ENCODE peak calls at places on chromosomes 4 and X, in six cellular contexts. One of them, this sample, is unnamed.

GRCh38 chrX:150363561-150364346 is 637 bp downstream of the MAMLD1 start:
- DNase-seq in SK-N-SH: peak; percentile 69
- DNase-seq in HCT116: no peak
- DNase-seq in H1: peak; percentile 50
- DNase-seq in K562: no peak
- DNase-seq in HepG2: no peak
- DNase-seq in this sample: no peak

GRCh38 chrX:129559800-129560199 is 19.7 kb downstream of the OCRL start:
- DNase-seq in SK-N-SH: no peak
- DNase-seq in HCT116: no peak
- DNase-seq in H1: no peak
- DNase-seq in K562: no peak
- DNase-seq in HepG2: no peak
- DNase-seq in this sample: no peak

GRCh38 chrX:38717871-38718270 is 83.4 kb upstream of the MID1IP1 start:
- DNase-seq in SK-N-SH: peak; percentile 32
- DNase-seq in HCT116: peak; percentile 16
- DNase-seq in H1: no peak
- DNase-seq in K562: peak; percentile 41
- DNase-seq in HepG2: peak; percentile 16
- DNase-seq in this sample: peak; percentile 41

GRCh38 chr4:23959401-23960148 is 69.7 kb upstream of the PPARGC1A start:
- DNase-seq in SK-N-SH: no peak
- DNase-seq in HCT116: no peak
- DNase-seq in H1: no peak
- DNase-seq in K562: no peak
- DNase-seq in HepG2: no peak
- DNase-seq in this sample: no peak

GRCh38 chr4:71209161-71209560 is 129.7 kb upstream of the SLC4A4 start:
- DNase-seq in SK-N-SH: no peak
- DNase-seq in HCT116: no peak
- DNase-seq in H1: no peak
- DNase-seq in K562: no peak
- DNase-seq in HepG2: no peak
- DNase-seq in this sample: no peak

GRCh38 chr4:18582841-18583240 is 561.3 kb upstream of the LCORL start:
- DNase-seq in SK-N-SH: no peak
- DNase-seq in HCT116: no peak
- DNase-seq in H1: no peak
- DNase-seq in K562: no peak
- DNase-seq in HepG2: no peak
- DNase-seq in this sample: no peak

GRCh38 chrX:80511969-80512760 is 91.9 kb downstream of the TENT5D start:
- DNase-seq in SK-N-SH: no peak
- DNase-seq in HCT116: no peak
- DNase-seq in H1: no peak
- DNase-seq in K562: peak; percentile 87
- DNase-seq in HepG2: no peak
- DNase-seq in this sample: no peak

GRCh38 chr4:38842998-38843397 is 13.6 kb downstream of the TLR6 start:
- DNase-seq in SK-N-SH: no peak
- DNase-seq in HCT116: no peak
- DNase-seq in H1: no peak
- DNase-seq in K562: no peak
- DNase-seq in HepG2: no peak
- DNase-seq in this sample: no peak

GRCh38 chrX:41923257-41923924 is at the start of gene CASK:
- DNase-seq in SK-N-SH: peak; percentile 93
- DNase-seq in HCT116: peak; percentile 69
- DNase-seq in H1: peak; percentile 88
- DNase-seq in K562: peak; percentile 92
- DNase-seq in HepG2: peak; percentile 78
- DNase-seq in this sample: peak; percentile 96

GRCh38 chr4:133694416-133694815 is 507.2 kb downstream of the PABPC4L start:
- DNase-seq in SK-N-SH: no peak
- DNase-seq in HCT116: no peak
- DNase-seq in H1: no peak
- DNase-seq in K562: no peak
- DNase-seq in HepG2: no peak
- DNase-seq in this sample: no peak

GRCh38 chrX:70485466-70485865 is 40.8 kb downstream of the DLG3 start:
- DNase-seq in SK-N-SH: no peak
- DNase-seq in HCT116: no peak
- DNase-seq in H1: no peak
- DNase-seq in K562: no peak
- DNase-seq in HepG2: no peak
- DNase-seq in this sample: no peak

GRCh38 chrX:16282209-16282608 is 114.9 kb downstream of the MAGEB17 start:
- DNase-seq in SK-N-SH: no peak
- DNase-seq in HCT116: no peak
- DNase-seq in H1: no peak
- DNase-seq in K562: no peak
- DNase-seq in HepG2: no peak
- DNase-seq in this sample: peak; percentile 1

GRCh38 chr4:52926575-52926974 is 64.5 kb downstream of the RASL11B start:
- DNase-seq in SK-N-SH: no peak
- DNase-seq in HCT116: no peak
- DNase-seq in H1: no peak
- DNase-seq in K562: peak; percentile 30
- DNase-seq in HepG2: no peak
- DNase-seq in this sample: no peak

GRCh38 chr4:156931267-156931666 is 40.3 kb downstream of the PDGFC start:
- DNase-seq in SK-N-SH: no peak
- DNase-seq in HCT116: peak; percentile 95
- DNase-seq in H1: no peak
- DNase-seq in K562: no peak
- DNase-seq in HepG2: peak; percentile 70
- DNase-seq in this sample: peak; percentile 70

GRCh38 chrX:20317873-20318272 is 51.2 kb upstream of the RPS6KA3 start:
- DNase-seq in SK-N-SH: no peak
- DNase-seq in HCT116: no peak
- DNase-seq in H1: no peak
- DNase-seq in K562: no peak
- DNase-seq in HepG2: no peak
- DNase-seq in this sample: no peak

GRCh38 chr4:1299301-1299860 is 9.7 kb downstream of the MAEA start:
- DNase-seq in SK-N-SH: no peak
- DNase-seq in HCT116: no peak
- DNase-seq in H1: no peak
- DNase-seq in K562: no peak
- DNase-seq in HepG2: no peak
- DNase-seq in this sample: no peak

GRCh38 chr4:35124116-35124515 is 1120.2 kb downstream of the ARAP2 start:
- DNase-seq in SK-N-SH: no peak
- DNase-seq in HCT116: no peak
- DNase-seq in H1: no peak
- DNase-seq in K562: no peak
- DNase-seq in HepG2: no peak
- DNase-seq in this sample: no peak

GRCh38 chr4:88014506-88014905 is 7.1 kb downstream of the PKD2 start:
- DNase-seq in SK-N-SH: no peak
- DNase-seq in HCT116: no peak
- DNase-seq in H1: no peak
- DNase-seq in K562: no peak
- DNase-seq in HepG2: no peak
- DNase-seq in this sample: no peak
- TF ChIP-seq JUND in SK-N-SH: no peak
- TF ChIP-seq JUND in HCT116: no peak
- TF ChIP-seq JUND in H1: no peak
- TF ChIP-seq JUND in K562: no peak
- TF ChIP-seq JUND in HepG2: no peak
- TF ChIP-seq JUND in this sample: no peak

DNA sequence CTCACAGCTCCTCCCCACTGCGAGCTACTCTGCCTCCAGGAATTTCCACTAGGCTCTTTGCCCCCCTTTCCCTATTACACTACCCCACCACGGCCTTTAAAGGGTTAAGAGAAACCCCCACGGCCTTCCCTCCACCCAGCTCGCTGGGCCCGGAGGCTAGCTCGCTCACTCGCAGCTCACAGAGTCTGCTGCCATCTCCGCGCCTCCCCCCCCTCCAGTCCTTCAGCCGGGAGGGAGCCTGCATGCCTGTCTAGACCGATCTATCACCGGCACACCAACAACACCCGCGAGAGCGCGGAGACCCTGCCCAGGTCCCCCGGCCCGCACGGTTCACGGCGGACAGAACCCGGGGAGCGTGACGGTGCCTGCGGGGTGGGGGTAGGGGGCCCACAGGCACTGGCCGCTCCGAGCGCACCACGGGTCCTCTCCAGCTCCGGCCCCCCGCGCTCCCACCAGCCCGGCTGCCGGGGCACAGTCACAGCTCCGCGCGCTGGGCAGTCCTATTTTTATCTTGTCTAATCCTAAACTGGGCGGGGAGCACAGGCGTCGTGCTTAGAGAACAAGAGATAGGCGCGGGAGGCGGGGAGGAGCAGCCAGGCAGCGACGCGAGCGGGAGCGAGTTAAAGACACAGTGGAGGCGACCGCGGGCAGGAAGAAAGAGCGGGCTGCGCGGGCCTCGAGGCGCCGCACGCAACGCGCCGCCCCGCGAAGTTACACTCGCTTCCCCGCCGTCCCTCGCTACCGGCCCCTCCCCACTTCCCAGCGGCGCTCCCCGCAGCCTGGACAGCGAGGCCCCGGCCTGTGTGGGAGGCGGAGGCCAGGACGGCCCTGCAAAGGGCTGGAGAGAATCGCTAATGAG is 3.5 kb downstream of the BCOR start:
- DNase-seq in SK-N-SH: peak; percentile 65
- DNase-seq in HCT116: no peak
- DNase-seq in H1: peak; percentile 52
- DNase-seq in K562: peak; percentile 86
- DNase-seq in HepG2: no peak
- DNase-seq in this sample: no peak
- TF ChIP-seq JUND in SK-N-SH: no peak
- TF ChIP-seq JUND in HCT116: no peak
- TF ChIP-seq JUND in H1: no peak
- TF ChIP-seq JUND in K562: no peak
- TF ChIP-seq JUND in HepG2: no peak
- TF ChIP-seq JUND in this sample: no peak

GRCh38 chrX:154602766-154603437 is 16.2 kb downstream of the CTAG1B start:
- DNase-seq in SK-N-SH: no peak
- DNase-seq in HCT116: no peak
- DNase-seq in H1: no peak
- DNase-seq in K562: no peak
- DNase-seq in HepG2: no peak
- DNase-seq in this sample: no peak

GRCh38 chrX:154603438-154604430 is 15.3 kb downstream of the CTAG1B start:
- DNase-seq in SK-N-SH: no peak
- DNase-seq in HCT116: peak; percentile 42
- DNase-seq in H1: no peak
- DNase-seq in K562: no peak
- DNase-seq in HepG2: no peak
- DNase-seq in this sample: no peak

GRCh38 chrX:154605566-154605965 is 13.5 kb downstream of the CTAG1B start:
- DNase-seq in SK-N-SH: no peak
- DNase-seq in HCT116: no peak
- DNase-seq in H1: no peak
- DNase-seq in K562: no peak
- DNase-seq in HepG2: no peak
- DNase-seq in this sample: no peak

GRCh38 chrX:154602226-154602625 is 16.9 kb downstream of the CTAG1B start:
- DNase-seq in SK-N-SH: no peak
- DNase-seq in HCT116: no peak
- DNase-seq in H1: no peak
- DNase-seq in K562: no peak
- DNase-seq in HepG2: no peak
- DNase-seq in this sample: no peak

GRCh38 chrX:154607370-154607769 is 11.7 kb downstream of the CTAG1B start:
- DNase-seq in SK-N-SH: no peak
- DNase-seq in HCT116: no peak
- DNase-seq in H1: no peak
- DNase-seq in K562: no peak
- DNase-seq in HepG2: peak; percentile 37
- DNase-seq in this sample: peak; percentile 64
- TF ChIP-seq JUND in SK-N-SH: no peak
- TF ChIP-seq JUND in HCT116: no peak
- TF ChIP-seq JUND in H1: no peak
- TF ChIP-seq JUND in K562: no peak
- TF ChIP-seq JUND in HepG2: no peak
- TF ChIP-seq JUND in this sample: no peak

GRCh38 chr4:184838249-184839074 is 12.7 kb upstream of the ACSL1 start:
- DNase-seq in SK-N-SH: no peak
- DNase-seq in HCT116: no peak
- DNase-seq in H1: no peak
- DNase-seq in K562: peak; percentile 71
- DNase-seq in HepG2: peak; percentile 98
- DNase-seq in this sample: no peak
- TF ChIP-seq JUND in SK-N-SH: no peak
- TF ChIP-seq JUND in HCT116: no peak
- TF ChIP-seq JUND in H1: no peak
- TF ChIP-seq JUND in K562: peak; percentile 92
- TF ChIP-seq JUND in HepG2: peak; percentile 82
- TF ChIP-seq JUND in this sample: no peak

DNA sequence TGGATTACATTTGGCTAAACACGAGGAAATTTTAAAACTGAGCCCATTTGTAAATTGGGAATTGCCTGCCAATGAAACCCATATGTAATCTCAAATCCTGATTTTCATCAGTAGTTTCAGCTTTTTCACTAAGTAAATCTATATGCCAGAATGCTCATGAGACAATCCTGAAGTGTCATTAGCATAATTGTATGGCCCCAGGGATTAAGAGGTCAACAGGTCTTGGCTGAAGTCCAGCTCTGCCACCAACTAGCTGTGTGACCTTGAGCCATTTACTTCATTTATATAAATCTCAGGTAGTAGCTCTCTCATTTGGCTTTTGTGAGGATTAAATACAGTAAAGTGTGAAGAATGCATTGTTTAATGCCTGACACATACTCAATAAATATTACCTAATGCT is 320.5 kb upstream of the EMCN start:
- DNase-seq in SK-N-SH: peak; percentile 7
- DNase-seq in HCT116: no peak
- DNase-seq in H1: no peak
- DNase-seq in K562: no peak
- DNase-seq in HepG2: no peak
- DNase-seq in this sample: no peak
- TF ChIP-seq JUND in SK-N-SH: no peak
- TF ChIP-seq JUND in HCT116: no peak
- TF ChIP-seq JUND in H1: no peak
- TF ChIP-seq JUND in K562: no peak
- TF ChIP-seq JUND in HepG2: no peak
- TF ChIP-seq JUND in this sample: no peak

GRCh38 chrX:125651426-125651825 is 331.8 kb downstream of the TEX13C start:
- DNase-seq in SK-N-SH: no peak
- DNase-seq in HCT116: no peak
- DNase-seq in H1: no peak
- DNase-seq in K562: no peak
- DNase-seq in HepG2: no peak
- DNase-seq in this sample: no peak
- TF ChIP-seq JUND in SK-N-SH: no peak
- TF ChIP-seq JUND in HCT116: no peak
- TF ChIP-seq JUND in H1: no peak
- TF ChIP-seq JUND in K562: no peak
- TF ChIP-seq JUND in HepG2: no peak
- TF ChIP-seq JUND in this sample: no peak

GRCh38 chr4:74311696-74312313 is 3.5 kb downstream of the EPGN start:
- DNase-seq in SK-N-SH: peak; percentile 7
- DNase-seq in HCT116: peak; percentile 62
- DNase-seq in H1: no peak
- DNase-seq in K562: peak; percentile 67
- DNase-seq in HepG2: peak; percentile 46
- DNase-seq in this sample: no peak
- TF ChIP-seq JUND in SK-N-SH: no peak
- TF ChIP-seq JUND in HCT116: no peak
- TF ChIP-seq JUND in H1: no peak
- TF ChIP-seq JUND in K562: no peak
- TF ChIP-seq JUND in HepG2: no peak
- TF ChIP-seq JUND in this sample: no peak

This sample was measured in T47D.